ENCODE peak calls at places on chromosomes 11 and 22, in eight cellular contexts. One of them, this sample, is unnamed.

GRCh38 chr22:17303840-17304779 is 65.2 kb upstream of the CECR2 start:
- DNase-seq in iPS DF 19.7: no peak
- DNase-seq in fibroblast of lung: no peak
- DNase-seq in skeletal muscle cell: no peak
- DNase-seq in hepatocyte: no peak
- DNase-seq in AG10803: no peak
- DNase-seq in AG08395: no peak
- DNase-seq in NCI-H774: no peak
- DNase-seq in this sample: no peak

GRCh38 chr11:28123151-28123571 is 15.0 kb downstream of the METTL15 start:
- DNase-seq in hepatocyte: no peak
- DNase-seq in skeletal muscle cell: peak; percentile 35
- DNase-seq in AG10803: peak; percentile 28
- DNase-seq in iPS DF 19.7: no peak
- DNase-seq in AG08395: no peak
- DNase-seq in NCI-H774: no peak
- DNase-seq in fibroblast of lung: peak; percentile 69
- DNase-seq in this sample: no peak

GRCh38 chr22:38316340-38317236 is 645 bp downstream of the CSNK1E start:
- DNase-seq in NCI-H774: peak; percentile 3
- DNase-seq in AG10803: peak; percentile 68
- DNase-seq in fibroblast of lung: peak; percentile 64
- DNase-seq in AG08395: peak; percentile 67
- DNase-seq in hepatocyte: peak; percentile 81
- DNase-seq in skeletal muscle cell: no peak
- DNase-seq in iPS DF 19.7: no peak
- DNase-seq in this sample: peak; percentile 86

GRCh38 chr22:28424427-28425080 is 255.1 kb downstream of the TTC28 start:
- DNase-seq in iPS DF 19.7: no peak
- DNase-seq in NCI-H774: peak; percentile 62
- DNase-seq in hepatocyte: no peak
- DNase-seq in AG10803: peak; percentile 86
- DNase-seq in AG08395: peak; percentile 43
- DNase-seq in skeletal muscle cell: no peak
- DNase-seq in fibroblast of lung: peak; percentile 95
- DNase-seq in this sample: no peak

GRCh38 chr11:3165152-3165705 is at the start of gene OSBPL5:
- DNase-seq in AG10803: peak; percentile 69
- DNase-seq in iPS DF 19.7: no peak
- DNase-seq in AG08395: peak; percentile 77
- DNase-seq in skeletal muscle cell: no peak
- DNase-seq in NCI-H774: no peak
- DNase-seq in fibroblast of lung: peak; percentile 64
- DNase-seq in hepatocyte: peak; percentile 83
- DNase-seq in this sample: peak; percentile 81

GRCh38 chr11:102981324-102981910 is 25.9 kb upstream of the MMP13 start:
- DNase-seq in NCI-H774: no peak
- DNase-seq in hepatocyte: no peak
- DNase-seq in AG10803: peak; percentile 8
- DNase-seq in skeletal muscle cell: no peak
- DNase-seq in iPS DF 19.7: no peak
- DNase-seq in AG08395: no peak
- DNase-seq in fibroblast of lung: peak; percentile 28
- DNase-seq in this sample: no peak

GRCh38 chr22:28976588-28976987 is 85.0 kb downstream of the C22orf31 start:
- DNase-seq in skeletal muscle cell: no peak
- DNase-seq in fibroblast of lung: peak; percentile 83
- DNase-seq in AG08395: peak; percentile 74
- DNase-seq in iPS DF 19.7: no peak
- DNase-seq in NCI-H774: no peak
- DNase-seq in AG10803: peak; percentile 62
- DNase-seq in hepatocyte: no peak
- DNase-seq in this sample: no peak

GRCh38 chr11:119896387-119897045 is 167.5 kb upstream of the NECTIN1 start:
- DNase-seq in fibroblast of lung: no peak
- DNase-seq in iPS DF 19.7: no peak
- DNase-seq in AG08395: no peak
- DNase-seq in hepatocyte: no peak
- DNase-seq in skeletal muscle cell: no peak
- DNase-seq in NCI-H774: no peak
- DNase-seq in AG10803: no peak
- DNase-seq in this sample: no peak

GRCh38 chr11:75230621-75231020 is 10.0 kb upstream of the TPBGL start:
- DNase-seq in fibroblast of lung: no peak
- DNase-seq in iPS DF 19.7: no peak
- DNase-seq in NCI-H774: no peak
- DNase-seq in AG10803: no peak
- DNase-seq in AG08395: no peak
- DNase-seq in skeletal muscle cell: no peak
- DNase-seq in hepatocyte: no peak
- DNase-seq in this sample: no peak

GRCh38 chr11:85903406-85903805 is 48.2 kb downstream of the CCDC83 start:
- DNase-seq in AG10803: no peak
- DNase-seq in fibroblast of lung: no peak
- DNase-seq in hepatocyte: no peak
- DNase-seq in skeletal muscle cell: no peak
- DNase-seq in iPS DF 19.7: no peak
- DNase-seq in NCI-H774: no peak
- DNase-seq in AG08395: no peak
- DNase-seq in this sample: no peak

GRCh38 chr11:23997356-23997755 is 499.5 kb upstream of the LUZP2 start:
- DNase-seq in hepatocyte: no peak
- DNase-seq in AG10803: no peak
- DNase-seq in iPS DF 19.7: no peak
- DNase-seq in fibroblast of lung: no peak
- DNase-seq in skeletal muscle cell: no peak
- DNase-seq in NCI-H774: no peak
- DNase-seq in AG08395: no peak
- DNase-seq in this sample: no peak

GRCh38 chr11:76250520-76251222 is 44.4 kb upstream of the WNT11 start:
- DNase-seq in fibroblast of lung: no peak
- DNase-seq in skeletal muscle cell: no peak
- DNase-seq in AG10803: no peak
- DNase-seq in NCI-H774: no peak
- DNase-seq in hepatocyte: no peak
- DNase-seq in AG08395: no peak
- DNase-seq in iPS DF 19.7: no peak
- DNase-seq in this sample: no peak

GRCh38 chr11:113087716-113088115 is 126.5 kb downstream of the NCAM1 start:
- DNase-seq in skeletal muscle cell: no peak
- DNase-seq in AG10803: no peak
- DNase-seq in AG08395: no peak
- DNase-seq in iPS DF 19.7: no peak
- DNase-seq in NCI-H774: no peak
- DNase-seq in hepatocyte: no peak
- DNase-seq in fibroblast of lung: no peak
- DNase-seq in this sample: no peak

GRCh38 chr11:8288166-8288772 is 24.6 kb upstream of the LMO1 start:
- DNase-seq in fibroblast of lung: no peak
- DNase-seq in NCI-H774: no peak
- DNase-seq in skeletal muscle cell: no peak
- DNase-seq in AG10803: no peak
- DNase-seq in hepatocyte: no peak
- DNase-seq in AG08395: no peak
- DNase-seq in iPS DF 19.7: no peak
- DNase-seq in this sample: no peak

GRCh38 chr11:130548491-130548833 is 100.0 kb downstream of the ADAMTS15 start:
- DNase-seq in skeletal muscle cell: no peak
- DNase-seq in iPS DF 19.7: no peak
- DNase-seq in AG08395: no peak
- DNase-seq in NCI-H774: no peak
- DNase-seq in fibroblast of lung: no peak
- DNase-seq in AG10803: peak; percentile 31
- DNase-seq in hepatocyte: no peak
- DNase-seq in this sample: no peak

GRCh38 chr11:44566559-44566949 is 1.1 kb downstream of the CD82 start:
- DNase-seq in fibroblast of lung: no peak
- DNase-seq in AG10803: no peak
- DNase-seq in iPS DF 19.7: no peak
- DNase-seq in AG08395: no peak
- DNase-seq in hepatocyte: no peak
- DNase-seq in skeletal muscle cell: no peak
- DNase-seq in NCI-H774: no peak
- DNase-seq in this sample: no peak

GRCh38 chr11:119671561-119672015 is 57.4 kb downstream of the NECTIN1 start:
- DNase-seq in fibroblast of lung: peak; percentile 82
- DNase-seq in iPS DF 19.7: no peak
- DNase-seq in AG08395: peak; percentile 41
- DNase-seq in AG10803: peak; percentile 21
- DNase-seq in hepatocyte: no peak
- DNase-seq in skeletal muscle cell: peak; percentile 54
- DNase-seq in NCI-H774: no peak
- DNase-seq in this sample: no peak

GRCh38 chr11:120546312-120547205 is 35.0 kb downstream of the GRIK4 start:
- DNase-seq in NCI-H774: no peak
- DNase-seq in AG08395: peak; percentile 95
- DNase-seq in hepatocyte: peak; percentile 74
- DNase-seq in iPS DF 19.7: no peak
- DNase-seq in AG10803: peak; percentile 97
- DNase-seq in skeletal muscle cell: peak; percentile 84
- DNase-seq in fibroblast of lung: peak; percentile 97
- DNase-seq in this sample: peak; percentile 80

GRCh38 chr11:93831343-93832082 is 18.9 kb downstream of the VSTM5 start:
- DNase-seq in fibroblast of lung: no peak
- DNase-seq in iPS DF 19.7: no peak
- DNase-seq in AG10803: no peak
- DNase-seq in skeletal muscle cell: no peak
- DNase-seq in NCI-H774: no peak
- DNase-seq in hepatocyte: no peak
- DNase-seq in AG08395: no peak
- DNase-seq in this sample: no peak

GRCh38 chr22:17542452-17542851 is 20.8 kb upstream of the SLC25A18 start:
- DNase-seq in fibroblast of lung: no peak
- DNase-seq in AG08395: no peak
- DNase-seq in hepatocyte: no peak
- DNase-seq in iPS DF 19.7: no peak
- DNase-seq in AG10803: no peak
- DNase-seq in skeletal muscle cell: no peak
- DNase-seq in NCI-H774: no peak
- DNase-seq in this sample: no peak

GRCh38 chr11:46315033-46315738 is 32.1 kb upstream of the DGKZ start:
- DNase-seq in NCI-H774: peak; percentile 51
- DNase-seq in AG08395: peak; percentile 95
- DNase-seq in hepatocyte: peak; percentile 81
- DNase-seq in skeletal muscle cell: no peak
- DNase-seq in iPS DF 19.7: peak; percentile 82
- DNase-seq in fibroblast of lung: peak; percentile 83
- DNase-seq in AG10803: peak; percentile 75
- DNase-seq in this sample: no peak

GRCh38 chr11:75349540-75350116 is 1.8 kb downstream of the ARRB1 start:
- DNase-seq in AG10803: no peak
- DNase-seq in NCI-H774: no peak
- DNase-seq in skeletal muscle cell: no peak
- DNase-seq in fibroblast of lung: no peak
- DNase-seq in hepatocyte: no peak
- DNase-seq in iPS DF 19.7: no peak
- DNase-seq in AG08395: no peak
- DNase-seq in this sample: peak; percentile 71

GRCh38 chr11:45158210-45158644 is 11.8 kb downstream of the PRDM11 start:
- DNase-seq in AG08395: no peak
- DNase-seq in hepatocyte: peak; percentile 88
- DNase-seq in fibroblast of lung: peak; percentile 25
- DNase-seq in AG10803: no peak
- DNase-seq in NCI-H774: no peak
- DNase-seq in skeletal muscle cell: no peak
- DNase-seq in iPS DF 19.7: no peak
- DNase-seq in this sample: peak; percentile 71

GRCh38 chr11:9626778-9627394 is 37.0 kb upstream of the SWAP70 start:
- DNase-seq in skeletal muscle cell: no peak
- DNase-seq in fibroblast of lung: no peak
- DNase-seq in AG10803: no peak
- DNase-seq in NCI-H774: no peak
- DNase-seq in hepatocyte: no peak
- DNase-seq in AG08395: no peak
- DNase-seq in iPS DF 19.7: peak; percentile 82
- DNase-seq in this sample: peak; percentile 62

GRCh38 chr11:120710354-120711187 is 199.0 kb downstream of the GRIK4 start:
- DNase-seq in skeletal muscle cell: peak; percentile 66
- DNase-seq in NCI-H774: no peak
- DNase-seq in fibroblast of lung: peak; percentile 94
- DNase-seq in iPS DF 19.7: peak; percentile 33
- DNase-seq in AG10803: peak; percentile 82
- DNase-seq in hepatocyte: peak; percentile 86
- DNase-seq in AG08395: peak; percentile 93
- DNase-seq in this sample: no peak

GRCh38 chr11:32829680-32830412 is at the start of gene PRRG4:
- DNase-seq in fibroblast of lung: peak; percentile 29
- DNase-seq in iPS DF 19.7: no peak
- DNase-seq in AG08395: peak; percentile 50
- DNase-seq in skeletal muscle cell: no peak
- DNase-seq in AG10803: peak; percentile 20
- DNase-seq in hepatocyte: peak; percentile 89
- DNase-seq in NCI-H774: peak; percentile 72
- DNase-seq in this sample: peak; percentile 75

GRCh38 chr11:32713496-32713895 is 81.0 kb downstream of the CCDC73 start:
- DNase-seq in iPS DF 19.7: no peak
- DNase-seq in NCI-H774: no peak
- DNase-seq in skeletal muscle cell: no peak
- DNase-seq in fibroblast of lung: peak; percentile 20
- DNase-seq in AG08395: peak; percentile 5
- DNase-seq in hepatocyte: peak; percentile 16
- DNase-seq in AG10803: no peak
- DNase-seq in this sample: no peak

GRCh38 chr11:129950319-129951034 is 52.2 kb downstream of the PRDM10 start:
- DNase-seq in iPS DF 19.7: no peak
- DNase-seq in NCI-H774: no peak
- DNase-seq in fibroblast of lung: peak; percentile 88
- DNase-seq in AG10803: peak; percentile 54
- DNase-seq in AG08395: peak; percentile 14
- DNase-seq in skeletal muscle cell: peak; percentile 42
- DNase-seq in hepatocyte: peak; percentile 68
- DNase-seq in this sample: no peak

GRCh38 chr11:92180664-92181251 is 43.9 kb upstream of the FAT3 start:
- DNase-seq in AG08395: peak; percentile 47
- DNase-seq in skeletal muscle cell: peak; percentile 83
- DNase-seq in fibroblast of lung: peak; percentile 84
- DNase-seq in NCI-H774: no peak
- DNase-seq in AG10803: peak; percentile 66
- DNase-seq in iPS DF 19.7: no peak
- DNase-seq in hepatocyte: peak; percentile 26
- DNase-seq in this sample: no peak

GRCh38 chr11:33987975-33988580 is 63.5 kb upstream of the CAPRIN1 start:
- DNase-seq in hepatocyte: peak; percentile 82
- DNase-seq in fibroblast of lung: peak; percentile 90
- DNase-seq in iPS DF 19.7: peak; percentile 48
- DNase-seq in AG08395: peak; percentile 64
- DNase-seq in NCI-H774: peak; percentile 74
- DNase-seq in AG10803: peak; percentile 84
- DNase-seq in skeletal muscle cell: peak; percentile 35
- DNase-seq in this sample: no peak

GRCh38 chr11:64999478-64999877 is 2.7 kb upstream of the BATF2 start:
- DNase-seq in iPS DF 19.7: no peak
- DNase-seq in AG08395: no peak
- DNase-seq in fibroblast of lung: no peak
- DNase-seq in AG10803: no peak
- DNase-seq in skeletal muscle cell: no peak
- DNase-seq in NCI-H774: no peak
- DNase-seq in hepatocyte: no peak
- DNase-seq in this sample: no peak

GRCh38 chr11:65411681-65412070 is 10.9 kb upstream of the NEAT1 start:
- DNase-seq in fibroblast of lung: no peak
- DNase-seq in AG08395: no peak
- DNase-seq in skeletal muscle cell: no peak
- DNase-seq in AG10803: no peak
- DNase-seq in hepatocyte: no peak
- DNase-seq in NCI-H774: no peak
- DNase-seq in iPS DF 19.7: no peak
- DNase-seq in this sample: no peak

GRCh38 chr11:31722754-31723153 is 88.4 kb downstream of the PAX6 start:
- DNase-seq in iPS DF 19.7: no peak
- DNase-seq in AG08395: no peak
- DNase-seq in AG10803: no peak
- DNase-seq in fibroblast of lung: no peak
- DNase-seq in skeletal muscle cell: no peak
- DNase-seq in hepatocyte: no peak
- DNase-seq in NCI-H774: no peak
- DNase-seq in this sample: no peak

GRCh38 chr11:72333657-72334056 is 89.7 kb upstream of the PHOX2A start:
- DNase-seq in iPS DF 19.7: peak; percentile 71
- DNase-seq in NCI-H774: no peak
- DNase-seq in AG08395: no peak
- DNase-seq in AG10803: no peak
- DNase-seq in fibroblast of lung: peak; percentile 10
- DNase-seq in skeletal muscle cell: no peak
- DNase-seq in hepatocyte: peak; percentile 25
- DNase-seq in this sample: no peak